ENCODE peak calls at places on chromosomes 6 and 20, in nine cellular contexts. Z is WTC11, A is nephron progenitor cell, P is fibroblast of mammary gland, B is endothelial cell, U is MM.1S, H is AG09309, L is HCT116, Y is fibroblast of the aortic adventitia. T is an unnamed sample.

GRCh38 chr20:14820771-14821170 is 483.4 kb upstream of the FLRT3 start:
- DNase-seq in Z (no peak), A (no peak), P (no peak), B (no peak), U (no peak), H (no peak), L (no peak), Y (no peak), T (no peak)

GRCh38 chr6:4280721-4281120 is 145.3 kb upstream of the ECI2 start:
- DNase-seq in Z (no peak), A (no peak), P (peak; percentile 70), B (no peak), U (no peak), H (peak; percentile 55), L (no peak), Y (peak; percentile 86), T (peak; percentile 91)

GRCh38 chr6:87333591-87334181 is 4.6 kb upstream of the GJB7 start:
- DNase-seq in Z (no peak), A (no peak), P (peak; percentile 54), B (no peak), U (no peak), H (no peak), L (no peak), Y (peak; percentile 34), T (peak; percentile 41)

GRCh38 chr20:3592931-3593330 is 70.3 kb downstream of the GFRA4 start:
- DNase-seq in Z (no peak), A (no peak), P (no peak), B (no peak), U (no peak), H (no peak), L (no peak), Y (no peak), T (no peak)

GRCh38 chr20:37480915-37481314 is 40.1 kb upstream of the NNAT start:
- DNase-seq in Z (no peak), A (no peak), P (no peak), B (no peak), U (no peak), H (no peak), L (no peak), Y (peak; percentile 34), T (no peak)

GRCh38 chr6:88183503-88183902 is 17.4 kb upstream of the CNR1 start:
- DNase-seq in Z (no peak), A (no peak), P (no peak), B (no peak), U (no peak), H (no peak), L (no peak), Y (no peak), T (no peak)

GRCh38 chr6:157602521-157603288 is 220.3 kb upstream of the SNX9 start:
- DNase-seq in Z (no peak), A (no peak), P (no peak), B (no peak), U (no peak), H (no peak), L (no peak), Y (no peak), T (no peak)

GRCh38 chr20:15242773-15243172 is 905.4 kb upstream of the FLRT3 start:
- DNase-seq in Z (no peak), A (no peak), P (no peak), B (no peak), U (no peak), H (no peak), L (no peak), Y (no peak), T (no peak)

GRCh38 chr6:156828280-156828703 is 51.1 kb downstream of the ARID1B start:
- DNase-seq in Z (no peak), A (no peak), P (peak; percentile 97), B (no peak), U (no peak), H (peak; percentile 52), L (peak; percentile 57), Y (peak; percentile 77), T (peak; percentile 91)

GRCh38 chr6:98636941-98637340 is 197.4 kb upstream of the POU3F2 start:
- DNase-seq in Z (no peak), A (no peak), P (no peak), B (no peak), U (no peak), H (no peak), L (no peak), Y (no peak), T (no peak)

GRCh38 chr6:111573892-111574800 is 31.5 kb downstream of the TRAF3IP2 start:
- DNase-seq in Z (no peak), A (no peak), P (peak; percentile 98), B (no peak), U (no peak), H (peak; percentile 84), L (no peak), Y (peak; percentile 90), T (peak; percentile 79)

GRCh38 chr6:133055527-133055966 is 185.6 kb upstream of the EYA4 start:
- DNase-seq in Z (peak; percentile 35), A (peak; percentile 10), P (no peak), B (no peak), U (no peak), H (no peak), L (no peak), Y (no peak), T (no peak)

GRCh38 chr6:71250050-71250689 is 38.4 kb upstream of the OGFRL1 start:
- DNase-seq in Z (no peak), A (no peak), P (peak; percentile 92), B (no peak), U (no peak), H (peak; percentile 66), L (no peak), Y (peak; percentile 93), T (peak; percentile 73)

GRCh38 chr6:145071836-145072235 is 663.5 kb downstream of the EPM2A start:
- DNase-seq in Z (no peak), A (no peak), P (peak; percentile 84), B (no peak), U (no peak), H (peak; percentile 34), L (no peak), Y (peak; percentile 10), T (peak; percentile 86)

GRCh38 chr20:5654557-5654956 is 95.6 kb upstream of the SHLD1 start:
- DNase-seq in Z (no peak), A (no peak), P (peak; percentile 93), B (no peak), U (no peak), H (peak; percentile 69), L (no peak), Y (peak; percentile 95), T (peak; percentile 82)

GRCh38 chr20:9409981-9410380 is 104.4 kb upstream of the LAMP5 start:
- DNase-seq in Z (no peak), A (no peak), P (peak; percentile 90), B (no peak), U (no peak), H (peak; percentile 21), L (no peak), Y (peak; percentile 49), T (peak; percentile 79)

GRCh38 chr6:131727467-131727866 is 16.6 kb upstream of the CTAGE9 start:
- DNase-seq in Z (no peak), A (no peak), P (no peak), B (no peak), U (no peak), H (no peak), L (no peak), Y (no peak), T (no peak)

GRCh38 chr6:389622-390021 is 1.9 kb upstream of the IRF4 start:
- DNase-seq in Z (no peak), A (no peak), P (peak; percentile 10), B (no peak), U (peak; percentile 56), H (no peak), L (no peak), Y (no peak), T (no peak)

GRCh38 chr20:37327748-37328147 is 18.2 kb upstream of the SRC start:
- DNase-seq in Z (no peak), A (no peak), P (peak; percentile 96), B (no peak), U (no peak), H (peak; percentile 79), L (no peak), Y (peak; percentile 95), T (peak; percentile 81)

GRCh38 chr6:162123797-162124196 is 603.8 kb downstream of the PRKN start:
- DNase-seq in Z (no peak), A (no peak), P (peak; percentile 30), B (no peak), U (no peak), H (no peak), L (no peak), Y (no peak), T (no peak)
- TF ChIP-seq CTCF in Z (peak; percentile 34), A (peak; percentile 28), P (peak; percentile 46), B (peak; percentile 32), U (peak; percentile 30), H (no peak), L (peak; percentile 44), Y (no peak), T (no peak)

GRCh38 chr20:63697357-63697867 is 960 bp downstream of the TNFRSF6B start:
- DNase-seq in Z (no peak), A (no peak), P (no peak), B (peak; percentile 4), U (no peak), H (no peak), L (no peak), Y (no peak), T (no peak)
- TF ChIP-seq CTCF in Z (no peak), A (no peak), P (no peak), B (no peak), U (no peak), H (no peak), L (no peak), Y (no peak), T (no peak)

GRCh38 chr6:94323853-94324252 is 904.5 kb upstream of the EPHA7 start:
- DNase-seq in Z (peak; percentile 21), A (no peak), P (no peak), B (no peak), U (no peak), H (no peak), L (no peak), Y (no peak), T (no peak)
- TF ChIP-seq CTCF in Z (no peak), A (no peak), P (no peak), B (no peak), U (peak; percentile 7), H (no peak), L (no peak), Y (no peak), T (no peak)

GRCh38 chr6:141675957-141676356 is 456.8 kb upstream of the GJE1 start:
- DNase-seq in Z (no peak), A (no peak), P (peak; percentile 36), B (no peak), U (no peak), H (no peak), L (peak; percentile 18), Y (peak; percentile 36), T (peak; percentile 4)

GRCh38 chr6:141682391-141682790 is 450.3 kb upstream of the GJE1 start:
- DNase-seq in Z (no peak), A (no peak), P (peak; percentile 22), B (no peak), U (no peak), H (no peak), L (no peak), Y (no peak), T (no peak)

DNA sequence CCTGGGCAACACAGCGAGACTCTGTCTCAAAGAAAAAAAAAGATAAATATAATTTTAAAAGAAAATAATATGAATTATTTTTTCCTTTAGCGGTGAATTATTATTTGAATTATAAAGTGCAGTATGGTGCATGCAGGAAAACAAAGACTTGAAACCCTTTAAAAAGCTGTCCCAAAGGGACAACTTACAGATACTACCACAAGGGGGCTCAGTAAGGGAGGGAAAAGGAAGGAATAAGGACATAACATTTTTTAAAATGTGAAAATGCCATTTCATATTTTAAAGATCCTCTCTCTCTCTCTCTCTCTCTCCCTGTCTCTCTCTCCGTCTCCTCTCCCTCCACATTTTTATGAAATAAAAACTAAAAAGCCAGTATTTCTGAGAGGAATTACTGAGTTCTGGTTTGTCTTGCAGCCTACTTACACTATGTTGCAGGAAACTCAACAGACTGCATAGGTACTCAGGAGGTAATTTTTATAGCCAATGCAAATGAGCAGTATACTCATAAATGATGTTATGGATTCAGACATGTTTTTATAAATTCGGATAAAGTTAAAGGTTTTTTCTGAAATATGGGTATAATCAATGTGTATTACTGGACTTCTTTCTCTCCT is 455.0 kb upstream of the GJE1 start:
- DNase-seq in Z (no peak), A (no peak), P (peak; percentile 51), B (peak; percentile 12), U (peak; percentile 42), H (no peak), L (peak; percentile 40), Y (peak; percentile 62), T (peak; percentile 27)
- TF ChIP-seq CTCF in Z (peak; percentile 55), A (peak; percentile 77), P (peak; percentile 80), B (peak; percentile 78), U (peak; percentile 49), H (peak; percentile 74), L (peak; percentile 67), Y (peak; percentile 76), T (peak; percentile 87)

T was measured in HFFc6.